ENCODE peak calls at places on chromosome 22, in four cellular contexts. U is PC-3; C is CD4-positive, CD25-positive, alpha-beta regulatory T cell; N is RWPE2. R is an unnamed sample.

GRCh38 chr22:27397948-27398330 is 403.6 kb downstream of the MN1 start:
- DNase-seq in U (no peak), C (no peak), N (no peak), R (no peak)

GRCh38 chr22:50271519-50271970 is 1.4 kb upstream of the MAPK11 start:
- DNase-seq in U (peak), N (no peak), C (peak), R (peak)

GRCh38 chr22:16917144-16918003 is 90.6 kb downstream of the GAB4 start:
- DNase-seq in U (peak), N (no peak), C (no peak), R (no peak)

GRCh38 chr22:48404004-48404403 is 1423.7 kb downstream of the BRD1 start:
- DNase-seq in C (no peak), N (no peak), U (no peak), R (no peak)

GRCh38 chr22:26064048-26064447 is 105.2 kb upstream of the SEZ6L start:
- DNase-seq in C (no peak), U (no peak), N (no peak), R (no peak)

GRCh38 chr22:23397008-23397617 is 183.0 kb downstream of the IGLL1 start:
- DNase-seq in U (no peak), C (no peak), N (peak), R (peak)

GRCh38 chr22:49717322-49717919 is 110.3 kb downstream of the BRD1 start:
- DNase-seq in U (no peak), C (no peak), N (no peak), R (no peak)

GRCh38 chr22:44663256-44663999 is 38.6 kb upstream of the PRR5 start:
- DNase-seq in C (no peak), U (no peak), N (no peak), R (no peak)

GRCh38 chr22:46984751-46985506 is 222.5 kb downstream of the TBC1D22A start:
- DNase-seq in U (peak), N (peak), C (no peak), R (no peak)

GRCh38 chr22:33867118-33867863 is 53.0 kb downstream of the LARGE1 start:
- DNase-seq in N (no peak), C (no peak), U (peak), R (no peak)

GRCh38 chr22:31104869-31105268 is 2.5 kb downstream of the SELENOM start:
- DNase-seq in U (no peak), C (no peak), N (peak), R (no peak)

GRCh38 chr22:27251563-27251962 is 550.0 kb downstream of the MN1 start:
- DNase-seq in U (no peak), N (no peak), C (no peak), R (no peak)

GRCh38 chr22:20101638-20102037 is 14.3 kb upstream of the RANBP1 start:
- DNase-seq in C (no peak), N (no peak), U (no peak), R (no peak)

GRCh38 chr22:30054764-30055069 is 25.5 kb upstream of the HORMAD2 start:
- DNase-seq in C (no peak), N (no peak), U (no peak), R (no peak)

GRCh38 chr22:19086944-19087343 is 35.3 kb downstream of the DGCR2 start:
- DNase-seq in C (no peak), N (no peak), U (peak), R (no peak)

GRCh38 chr22:44726439-44726838 is 24.4 kb downstream of the PRR5 start:
- DNase-seq in N (no peak), U (no peak), C (no peak), R (peak)

GRCh38 chr22:50469377-50470305 is 5.2 kb downstream of the SBF1 start:
- DNase-seq in N (peak), C (peak), U (peak), R (peak)

GRCh38 chr22:20951932-20952380 is 15.1 kb upstream of the AIFM3 start:
- DNase-seq in U (no peak), N (no peak), C (no peak), R (no peak)

GRCh38 chr22:28923826-28924732 is 40.7 kb downstream of the ZNRF3 start:
- DNase-seq in C (no peak), N (no peak), U (no peak), R (peak)

GRCh38 chr22:49017769-49018330 is 809.8 kb downstream of the BRD1 start:
- DNase-seq in C (no peak), U (no peak), N (no peak), R (no peak)

GRCh38 chr22:19524170-19525115 is at the start of gene CLDN5:
- DNase-seq in U (no peak), N (no peak), C (no peak), R (no peak)

GRCh38 chr22:27260087-27260730 is 541.3 kb downstream of the MN1 start:
- DNase-seq in N (no peak), C (no peak), U (no peak), R (no peak)

GRCh38 chr22:43186272-43187170 is at the start of gene TTLL12:
- DNase-seq in N (no peak), U (peak), C (peak), R (peak)
- H3K27ac ChIP-seq in N (peak), U (peak), C (peak), R (peak)

GRCh38 chr22:41812805-41813545 is 12.5 kb downstream of the CCDC134 start:
- DNase-seq in N (no peak), C (no peak), U (no peak), R (no peak)
- H3K27ac ChIP-seq in N (no peak), C (no peak), U (no peak), R (no peak)

GRCh38 chr22:38170469-38170868 is 11.2 kb downstream of the PLA2G6 start:
- DNase-seq in N (no peak), C (no peak), U (no peak), R (no peak)
- H3K27ac ChIP-seq in N (no peak), C (no peak), U (no peak), R (no peak)

DNA sequence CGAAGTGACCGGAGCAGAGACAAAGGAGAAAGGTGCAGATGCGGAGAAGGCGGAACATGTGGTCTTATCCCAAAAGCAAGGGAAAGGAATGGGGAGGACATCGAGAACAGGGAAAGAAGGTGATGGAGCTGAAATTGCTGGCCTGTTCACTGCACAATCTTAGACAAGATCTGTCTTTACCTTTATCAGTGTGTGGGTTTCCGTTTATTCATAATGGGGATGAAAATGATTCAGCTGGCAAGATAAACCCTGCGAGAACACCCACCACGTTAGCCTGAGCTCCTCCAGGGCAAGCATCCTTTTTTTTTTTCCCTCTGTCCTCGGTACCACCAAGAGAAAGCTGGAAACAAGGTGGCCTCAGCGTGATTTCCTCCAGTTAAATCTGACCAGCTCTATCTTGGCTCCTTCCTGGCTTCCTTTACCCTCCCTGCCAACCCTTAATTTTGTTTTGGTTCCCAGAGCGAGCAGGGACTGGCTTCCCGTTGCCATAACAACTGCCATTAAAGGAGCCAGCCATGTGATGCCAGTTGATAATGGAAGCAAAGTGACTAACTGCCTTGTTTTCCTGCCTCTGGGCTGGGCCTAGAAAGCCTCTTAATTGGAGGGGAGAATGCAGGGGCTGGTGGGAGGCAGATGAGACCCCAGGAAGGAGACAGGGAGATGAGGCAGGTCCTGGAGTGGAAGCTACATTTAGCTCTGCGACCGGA is 4.2 kb downstream of the SGSM1 start:
- DNase-seq in C (no peak), N (no peak), U (no peak), R (no peak)
- H3K27ac ChIP-seq in C (no peak), N (no peak), U (no peak), R (no peak)